ENCODE peak calls at places on chromosomes 6 and 20, in seven cellular contexts. Z is endothelial cell of umbilical vein; N is cardiac muscle cell; F is IMR-90; A is fibroblast of lung; O is CD8-positive, alpha-beta T cell; K is AG04450. H is an unnamed sample.

GRCh38 chr6:137486388-137486787 is 7.8 kb downstream of the OLIG3 start:
- DNase-seq in Z (no peak), N (no peak), F (no peak), A (no peak), O (no peak), K (no peak), H (no peak)

GRCh38 chr6:154297711-154298110 is 58.9 kb downstream of the IPCEF1 start:
- DNase-seq in Z (no peak), N (peak; percentile 72), F (no peak), A (peak; percentile 72), O (no peak), K (no peak), H (peak; percentile 18)

GRCh38 chr20:16491277-16491912 is 81.9 kb downstream of the KIF16B start:
- DNase-seq in Z (no peak), N (no peak), F (peak; percentile 49), A (peak; percentile 59), O (no peak), K (no peak), H (no peak)

GRCh38 chr20:51660741-51661608 is 107.2 kb downstream of the ATP9A start:
- DNase-seq in Z (peak; percentile 96), N (no peak), F (peak; percentile 93), A (peak; percentile 94), O (no peak), K (peak; percentile 68), H (peak; percentile 69)

GRCh38 chr6:75204959-75205775 is 686 bp downstream of the COL12A1 start:
- DNase-seq in Z (peak; percentile 46), N (peak; percentile 38), F (peak; percentile 82), A (peak; percentile 91), O (no peak), K (peak; percentile 47), H (peak; percentile 43)

GRCh38 chr20:13857304-13857703 is 72.5 kb downstream of the NDUFAF5 start:
- DNase-seq in Z (no peak), N (no peak), F (no peak), A (no peak), O (no peak), K (no peak), H (no peak)

GRCh38 chr6:135163440-135163738 is 17.7 kb upstream of the MYB start:
- DNase-seq in Z (no peak), N (no peak), F (no peak), A (no peak), O (peak; percentile 22), K (no peak), H (no peak)

GRCh38 chr20:46343358-46344357 is 35.4 kb upstream of the CDH22 start:
- DNase-seq in Z (no peak), N (no peak), F (no peak), A (no peak), O (no peak), K (no peak), H (peak; percentile 36)

GRCh38 chr6:156880913-156881312 is 103.7 kb downstream of the ARID1B start:
- DNase-seq in Z (no peak), N (no peak), F (no peak), A (no peak), O (no peak), K (no peak), H (no peak)

GRCh38 chr6:137283940-137284910 is 65.0 kb upstream of the IFNGR1 start:
- DNase-seq in Z (no peak), N (no peak), F (peak; percentile 19), A (no peak), O (no peak), K (no peak), H (no peak)

GRCh38 chr6:137451926-137452325 is 42.3 kb downstream of the OLIG3 start:
- DNase-seq in Z (peak; percentile 26), N (no peak), F (peak; percentile 87), A (peak; percentile 65), O (no peak), K (peak; percentile 52), H (peak; percentile 66)

GRCh38 chr6:136784910-136785746 is 7.1 kb downstream of the MAP3K5 start:
- DNase-seq in Z (peak; percentile 58), N (no peak), F (no peak), A (no peak), O (peak; percentile 16), K (no peak), H (peak; percentile 41)

GRCh38 chr6:166650824-166651223 is 23.8 kb upstream of the RPS6KA2 start:
- DNase-seq in Z (no peak), N (no peak), F (no peak), A (no peak), O (no peak), K (no peak), H (no peak)

GRCh38 chr6:159828074-159828473 is 28.0 kb downstream of the PNLDC1 start:
- DNase-seq in Z (no peak), N (no peak), F (peak; percentile 14), A (peak; percentile 23), O (no peak), K (no peak), H (peak; percentile 30)

GRCh38 chr6:72348926-72349325 is 272.9 kb upstream of the KCNQ5 start:
- DNase-seq in Z (no peak), N (no peak), F (peak; percentile 86), A (peak; percentile 83), O (no peak), K (no peak), H (no peak)

GRCh38 chr6:156638581-156638980 is 138.6 kb upstream of the ARID1B start:
- DNase-seq in Z (no peak), N (no peak), F (no peak), A (no peak), O (no peak), K (no peak), H (no peak)

GRCh38 chr6:148530976-148531375 is 188.3 kb downstream of the SASH1 start:
- DNase-seq in Z (no peak), N (no peak), F (peak; percentile 62), A (peak; percentile 79), O (no peak), K (no peak), H (peak; percentile 17)

GRCh38 chr6:148532698-148533097 is 190.1 kb downstream of the SASH1 start:
- DNase-seq in Z (no peak), N (no peak), F (no peak), A (no peak), O (no peak), K (no peak), H (no peak)

GRCh38 chr6:148529010-148529409 is 186.4 kb downstream of the SASH1 start:
- DNase-seq in Z (no peak), N (no peak), F (no peak), A (no peak), O (no peak), K (no peak), H (no peak)

GRCh38 chr6:148528292-148528691 is 185.7 kb downstream of the SASH1 start:
- DNase-seq in Z (no peak), N (no peak), F (peak; percentile 44), A (peak; percentile 23), O (no peak), K (no peak), H (peak; percentile 61)

DNA sequence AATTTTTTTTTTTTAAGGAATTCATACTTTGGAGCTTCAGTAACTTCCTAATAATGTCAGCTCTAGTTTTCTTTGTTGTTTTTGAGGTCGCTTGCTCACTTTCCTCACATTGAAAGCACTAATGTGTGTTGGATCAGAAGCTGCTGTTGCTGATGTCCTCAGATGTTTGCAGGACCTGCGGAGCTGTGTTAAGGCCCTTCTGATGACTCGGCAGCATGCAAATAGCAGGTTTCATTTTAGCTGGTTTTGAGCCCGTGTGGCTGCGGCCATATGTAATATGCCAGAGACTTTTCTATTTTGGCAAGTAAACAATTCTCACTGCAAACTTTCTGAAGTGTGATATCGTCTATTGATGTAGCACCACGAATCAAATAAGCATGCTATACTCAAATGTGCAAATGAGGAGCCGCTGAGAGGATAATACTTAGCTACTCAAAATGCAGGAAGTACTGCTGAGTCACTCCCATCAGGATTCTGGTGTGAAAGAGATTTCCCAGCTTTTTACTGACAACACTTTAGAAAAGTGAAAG is 187.8 kb downstream of the SASH1 start:
- DNase-seq in Z (peak; percentile 87), N (peak; percentile 37), F (peak; percentile 98), A (peak; percentile 96), O (no peak), K (peak; percentile 93), H (peak; percentile 89)
- H3K27ac ChIP-seq in Z (peak overlapping the region; percentile 92), N (no peak overlapping the region), F (peak overlapping the region; percentile 80), A (peak overlapping the region; percentile 92), O (no peak overlapping the region), K (peak overlapping the region; percentile 97), H (peak overlapping the region; percentile 89)

DNA sequence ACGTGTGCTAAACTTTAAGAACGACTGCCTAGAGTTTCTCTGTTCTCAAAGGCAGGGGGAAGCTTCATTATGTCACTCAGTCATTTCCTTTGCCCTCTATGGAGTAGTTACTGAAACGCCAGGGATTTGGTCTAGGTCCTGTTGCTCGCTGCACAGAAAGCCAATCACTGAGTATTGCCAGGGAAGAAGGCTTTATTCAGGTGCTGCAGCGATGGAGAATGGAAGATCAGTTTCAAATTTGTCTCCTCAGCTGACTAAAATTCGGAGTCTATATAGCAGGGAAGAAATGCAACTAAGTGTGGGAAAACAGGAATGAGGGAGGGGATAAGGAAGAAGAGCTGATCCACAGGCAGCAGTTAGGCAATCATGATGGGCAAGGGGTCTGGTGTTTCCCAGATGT is 75.8 kb downstream of the QRSL1 start:
- DNase-seq in Z (no peak), N (no peak), F (no peak), A (no peak), O (no peak), K (no peak), H (no peak)
- TF ChIP-seq CTCF in Z (no peak), N (no peak), F (no peak), A (no peak), O (no peak), K (no peak), H (no peak)

GRCh38 chr20:36850759-36851158 is 25.2 kb upstream of the TLDC2 start:
- DNase-seq in Z (no peak), N (no peak), F (no peak), A (no peak), O (no peak), K (no peak), H (no peak)

GRCh38 chr20:36852187-36852586 is 23.8 kb upstream of the TLDC2 start:
- DNase-seq in Z (no peak), N (no peak), F (no peak), A (no peak), O (no peak), K (no peak), H (no peak)

GRCh38 chr20:36848677-36849076 is 27.3 kb upstream of the TLDC2 start:
- DNase-seq in Z (no peak), N (no peak), F (no peak), A (no peak), O (no peak), K (no peak), H (no peak)

GRCh38 chr20:36849333-36850065 is 26.4 kb upstream of the TLDC2 start:
- DNase-seq in Z (no peak), N (no peak), F (no peak), A (no peak), O (no peak), K (no peak), H (no peak)

GRCh38 chr20:36851490-36851889 is 24.4 kb upstream of the TLDC2 start:
- DNase-seq in Z (no peak), N (no peak), F (no peak), A (no peak), O (no peak), K (no peak), H (no peak)
- H3K4me3 ChIP-seq in Z (no peak overlapping the region), N (no peak overlapping the region), F (no peak overlapping the region), A (no peak overlapping the region), O (no peak overlapping the region), K (no peak overlapping the region), H (no peak overlapping the region)

GRCh38 chr20:59809630-59810375 is 123.6 kb downstream of the SYCP2 start:
- DNase-seq in Z (no peak), N (no peak), F (no peak), A (no peak), O (no peak), K (no peak), H (no peak)
- H3K27ac ChIP-seq in Z (no peak overlapping the region), N (no peak overlapping the region), F (no peak overlapping the region), A (no peak overlapping the region), O (no peak overlapping the region), K (no peak overlapping the region), H (no peak overlapping the region)

H was measured in A673.